ENCODE peak calls at places on chromosomes 12 and 14, in five cellular contexts. Q is stimulated activated naive B cell treated with anti-CD40 and anti-IgM and Interleukin-4, amounts not matched to agents 10 μg/mL and 1 μg/mL and 100 μg/mL, for 72 hours; Z is H9; S is psoas muscle; L is HEK293T. J is an unnamed sample.

GRCh38 chr14:59363545-59364226 is 101.5 kb downstream of the GPR135 start:
- DNase-seq in Q (no peak), Z (no peak), S (no peak), L (no peak), J (no peak)

GRCh38 chr14:22836301-22837058 is at the start of gene MMP14:
- DNase-seq in Q (no peak), Z (peak; percentile 59), S (peak; percentile 77), L (no peak), J (no peak)

GRCh38 chr14:67251573-67252226 is 10.5 kb downstream of the PALS1 start:
- DNase-seq in Q (no peak), Z (no peak), S (no peak), L (no peak), J (no peak)

GRCh38 chr14:102819176-102819628 is 42.0 kb downstream of the TRAF3 start:
- DNase-seq in Q (peak; percentile 53), Z (no peak), S (no peak), L (no peak), J (peak; percentile 77)

GRCh38 chr14:96762650-96763049 is 34.5 kb upstream of the VRK1 start:
- DNase-seq in Q (peak; percentile 31), Z (peak; percentile 57), S (no peak), L (peak; percentile 80), J (peak; percentile 11)

GRCh38 chr14:106821119-106821518 is 1294.7 kb downstream of the TMEM121 start:
- DNase-seq in Q (no peak), Z (no peak), S (no peak), L (no peak), J (no peak)

GRCh38 chr14:74973003-74973614 is 17.7 kb upstream of the PGF start:
- DNase-seq in Q (no peak), Z (no peak), S (peak; percentile 73), L (no peak), J (peak; percentile 45)

GRCh38 chr14:55045087-55045486 is 6.4 kb upstream of the MAPK1IP1L start:
- DNase-seq in Q (no peak), Z (no peak), S (no peak), L (no peak), J (no peak)

GRCh38 chr14:100297320-100298300 is 8.6 kb downstream of the SLC25A29 start:
- DNase-seq in Q (peak; percentile 60), Z (no peak), S (peak; percentile 76), L (no peak), J (no peak)

GRCh38 chr12:98228619-98229538 is 286.5 kb upstream of the TMPO start:
- DNase-seq in Q (no peak), Z (no peak), S (no peak), L (no peak), J (no peak)

GRCh38 chr14:72615511-72616121 is 278.3 kb downstream of the DPF3 start:
- DNase-seq in Q (no peak), Z (no peak), S (peak; percentile 44), L (no peak), J (no peak)

GRCh38 chr14:105857816-105858675 is 331.7 kb downstream of the TMEM121 start:
- DNase-seq in Q (no peak), Z (peak; percentile 10), S (no peak), L (no peak), J (no peak)

GRCh38 chr12:14239935-14240872 is 125.3 kb upstream of the ATF7IP start:
- DNase-seq in Q (peak; percentile 59), Z (peak; percentile 74), S (no peak), L (no peak), J (peak; percentile 24)

GRCh38 chr12:88854260-88854659 is 274.0 kb upstream of the KITLG start:
- DNase-seq in Q (no peak), Z (no peak), S (no peak), L (no peak), J (no peak)

GRCh38 chr12:27549231-27549800 is 25.3 kb downstream of the PPFIBP1 start:
- DNase-seq in Q (no peak), Z (no peak), S (no peak), L (no peak), J (no peak)

J was measured in stimulated activated naive CD8-positive, alpha-beta T cell treated with anti-CD3 and anti-CD28 coated beads, Interleukin-15, Interleukin-2, amounts not matched to agents 100 U/mL and 50 U/mL, for 24 hours.